ENCODE peak calls at places on chromosomes 12 and 14, in seven cellular contexts. R, L, Y, S, J, A and Q are unnamed samples.
A peak's percentile ranks its signal among the peaks of the same experiment; 100 is the strongest.

GRCh38 chr14:30223385-30223785 is 295.7 kb upstream of the PRKD1 start:
- DNase-seq in R (peak; percentile 29), L (peak; percentile 33), Y (no peak), S (peak; percentile 91), J (no peak), A (no peak), Q (peak; percentile 44)

GRCh38 chr12:10672231-10672868 is 1.5 kb downstream of the STYK1 start:
- DNase-seq in R (no peak), L (no peak), Y (no peak), S (no peak), J (peak; percentile 42), A (no peak), Q (no peak)

GRCh38 chr12:75923964-75924666 is 107.5 kb downstream of the PHLDA1 start:
- DNase-seq in R (no peak), L (no peak), Y (no peak), S (peak; percentile 27), J (no peak), A (no peak), Q (no peak)

GRCh38 chr12:2023365-2023764 is 19.1 kb upstream of the DCP1B start:
- DNase-seq in R (no peak), L (no peak), Y (no peak), S (no peak), J (no peak), A (no peak), Q (no peak)

GRCh38 chr14:68203871-68204270 is 384.3 kb downstream of the RAD51B start:
- DNase-seq in R (no peak), L (no peak), Y (no peak), S (peak; percentile 53), J (no peak), A (no peak), Q (no peak)

GRCh38 chr12:53061404-53062010 is 11.6 kb downstream of the TNS2 start:
- DNase-seq in R (no peak), L (peak; percentile 38), Y (no peak), S (no peak), J (no peak), A (peak; percentile 48), Q (no peak)

GRCh38 chr12:117098361-117099217 is 627 bp downstream of the TESC start:
- DNase-seq in R (no peak), L (no peak), Y (no peak), S (no peak), J (peak; percentile 25), A (peak; percentile 38), Q (no peak)

GRCh38 chr12:79559591-79559990 is 131.2 kb downstream of the PAWR start:
- DNase-seq in R (no peak), L (no peak), Y (no peak), S (no peak), J (no peak), A (no peak), Q (no peak)

GRCh38 chr12:28089363-28089762 is 100.9 kb upstream of the CCDC91 start:
- DNase-seq in R (no peak), L (no peak), Y (no peak), S (peak; percentile 36), J (no peak), A (peak; percentile 27), Q (no peak)

GRCh38 chr14:49892301-49892635 is 614 bp upstream of the ARF6 start:
- DNase-seq in R (no peak), L (no peak), Y (no peak), S (peak; percentile 73), J (peak; percentile 48), A (no peak), Q (no peak)

GRCh38 chr14:73477618-73478266 is 13.0 kb upstream of the RIOX1 start:
- DNase-seq in R (no peak), L (no peak), Y (no peak), S (peak; percentile 74), J (no peak), A (no peak), Q (peak; percentile 73)

GRCh38 chr14:51382506-51382905 is 142.5 kb downstream of the TMX1 start:
- DNase-seq in R (no peak), L (no peak), Y (no peak), S (no peak), J (no peak), A (no peak), Q (peak; percentile 100)

GRCh38 chr12:52443966-52444365 is 8.0 kb downstream of the KRT6B start:
- DNase-seq in R (no peak), L (no peak), Y (no peak), S (no peak), J (no peak), A (no peak), Q (no peak)

GRCh38 chr12:10497602-10498001 is 8.1 kb upstream of the EIF2S3B start:
- DNase-seq in R (no peak), L (no peak), Y (no peak), S (no peak), J (peak; percentile 72), A (no peak), Q (no peak)

GRCh38 chr14:34426313-34427295 is 35.4 kb downstream of the SPTSSA start:
- DNase-seq in R (no peak), L (no peak), Y (no peak), S (no peak), J (no peak), A (no peak), Q (no peak)

GRCh38 chr12:89311703-89312293 is 40.5 kb downstream of the DUSP6 start:
- DNase-seq in R (no peak), L (no peak), Y (no peak), S (no peak), J (no peak), A (no peak), Q (peak; percentile 67)

GRCh38 chr14:67962215-67962644 is 142.7 kb downstream of the RAD51B start:
- DNase-seq in R (no peak), L (no peak), Y (no peak), S (no peak), J (no peak), A (no peak), Q (no peak)

GRCh38 chr12:55718020-55718419 is 2.2 kb upstream of the RDH5 start:
- DNase-seq in R (no peak), L (peak; percentile 17), Y (no peak), S (peak; percentile 39), J (no peak), A (peak; percentile 77), Q (no peak)

GRCh38 chr12:48351022-48351708 is 446 bp upstream of the ZNF641 start:
- DNase-seq in R (peak; percentile 79), L (peak; percentile 84), Y (peak; percentile 18), S (peak; percentile 67), J (no peak), A (no peak), Q (no peak)

GRCh38 chr14:55297611-55298323 is 26.5 kb downstream of the FBXO34 start:
- DNase-seq in R (no peak), L (no peak), Y (no peak), S (no peak), J (no peak), A (no peak), Q (peak; percentile 22)

GRCh38 chr14:86288336-86288735 is 758.4 kb downstream of the FLRT2 start:
- DNase-seq in R (no peak), L (no peak), Y (no peak), S (no peak), J (no peak), A (no peak), Q (no peak)

GRCh38 chr12:40473979-40474378 is 218.3 kb upstream of the CNTN1 start:
- DNase-seq in R (no peak), L (no peak), Y (no peak), S (no peak), J (no peak), A (peak; percentile 16), Q (no peak)

GRCh38 chr14:61091657-61092273 is 110.7 kb downstream of the SLC38A6 start:
- DNase-seq in R (no peak), L (no peak), Y (no peak), S (no peak), J (no peak), A (no peak), Q (no peak)

GRCh38 chr12:12081836-12082497 is 11.2 kb downstream of the BCL2L14 start:
- DNase-seq in R (no peak), L (no peak), Y (no peak), S (no peak), J (no peak), A (peak; percentile 57), Q (no peak)

GRCh38 chr12:68140576-68140975 is 19.0 kb downstream of the IFNG start:
- DNase-seq in R (no peak), L (no peak), Y (no peak), S (no peak), J (no peak), A (no peak), Q (no peak)

GRCh38 chr12:57138526-57139272 is 8.7 kb downstream of the LRP1-AS start:
- DNase-seq in R (peak; percentile 88), L (peak; percentile 91), Y (no peak), S (no peak), J (no peak), A (no peak), Q (no peak)
- H3K27ac ChIP-seq in R (peak overlapping the region; percentile 99), L (peak overlapping the region; percentile 30), Y (no peak overlapping the region), S (no peak overlapping the region), J (no peak overlapping the region), A (no peak overlapping the region), Q (no peak overlapping the region)

DNA sequence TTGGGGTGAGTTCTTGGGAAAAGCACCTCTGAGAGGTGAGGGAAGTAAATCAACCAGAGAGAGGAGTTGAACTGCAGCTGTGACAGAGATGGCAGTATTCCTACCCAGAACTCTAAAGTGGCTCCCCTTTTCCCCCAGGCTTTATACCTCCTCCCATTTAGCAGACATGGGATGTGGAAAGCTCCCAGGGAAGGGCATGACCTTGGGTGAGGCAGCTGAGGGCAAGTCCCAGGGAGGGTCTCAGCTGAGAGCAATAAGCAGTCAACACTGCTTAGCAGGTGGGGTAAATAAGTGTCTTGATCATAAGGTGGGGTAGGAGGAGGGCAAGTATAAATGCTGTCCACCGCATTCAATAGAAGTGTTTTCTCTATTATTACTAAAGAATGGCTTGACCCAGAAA is 143.0 kb downstream of the AKAP6 start:
- DNase-seq in R (no peak), L (no peak), Y (no peak), S (no peak), J (no peak), A (no peak), Q (no peak)
- H3K27ac ChIP-seq in R (peak overlapping the region; percentile 84), L (peak overlapping the region; percentile 73), Y (no peak overlapping the region), S (peak overlapping the region; percentile 79), J (no peak overlapping the region), A (no peak overlapping the region), Q (peak overlapping the region; percentile 99)

GRCh38 chr14:101814869-101815268 is 53.4 kb downstream of the PPP2R5C start:
- DNase-seq in R (no peak), L (no peak), Y (no peak), S (no peak), J (no peak), A (no peak), Q (no peak)
- H3K27ac ChIP-seq in R (peak overlapping the region; percentile 97), L (peak overlapping the region; percentile 98), Y (no peak overlapping the region), S (no peak overlapping the region), J (peak overlapping the region; percentile 99), A (no peak overlapping the region), Q (no peak overlapping the region)

GRCh38 chr14:99873653-99874052 is 80.4 kb downstream of the EML1 start:
- DNase-seq in R (no peak), L (no peak), Y (no peak), S (no peak), J (no peak), A (no peak), Q (no peak)

GRCh38 chr14:99871771-99872170 is 78.6 kb downstream of the EML1 start:
- DNase-seq in R (no peak), L (no peak), Y (no peak), S (no peak), J (no peak), A (peak; percentile 55), Q (no peak)

GRCh38 chr14:99875421-99875820 is 82.2 kb downstream of the EML1 start:
- DNase-seq in R (no peak), L (no peak), Y (no peak), S (no peak), J (no peak), A (no peak), Q (no peak)

GRCh38 chr14:99872786-99873440 is 79.7 kb downstream of the EML1 start:
- DNase-seq in R (no peak), L (no peak), Y (peak; percentile 52), S (peak; percentile 4), J (no peak), A (peak; percentile 94), Q (no peak)

GRCh38 chr14:99870617-99871016 is 77.4 kb downstream of the EML1 start:
- DNase-seq in R (no peak), L (no peak), Y (no peak), S (no peak), J (no peak), A (no peak), Q (no peak)
- H3K27ac ChIP-seq in R (peak overlapping the region; percentile 45), L (no peak overlapping the region), Y (no peak overlapping the region), S (no peak overlapping the region), J (no peak overlapping the region), A (no peak overlapping the region), Q (no peak overlapping the region)